ENCODE peak calls at places on chromosomes 4 and X, in four cellular contexts. R is GM23338, L is fibroblast of lung, F is stomach. T is an unnamed sample.

GRCh38 chr4:173169428-173170209 is 1.0 kb downstream of the GALNT7 start:
- DNase-seq in R (peak), L (peak), F (peak), T (peak)

GRCh38 chr4:123876640-123877039 is 480.0 kb downstream of the SPRY1 start:
- DNase-seq in R (no peak), L (peak), F (no peak), T (no peak)

GRCh38 chr4:123017636-123018390 is 95.4 kb upstream of the NUDT6 start:
- DNase-seq in R (no peak), L (peak), F (no peak), T (no peak)

GRCh38 chrX:24718771-24719170 is 25.1 kb downstream of the POLA1 start:
- DNase-seq in R (no peak), L (no peak), F (no peak), T (no peak)

GRCh38 chr4:145179201-145179860 is 1.1 kb downstream of the OTUD4 start:
- DNase-seq in R (peak), L (peak), F (peak), T (peak)

GRCh38 chr4:68430337-68430736 is 16.9 kb upstream of the TMPRSS11E start:
- DNase-seq in R (no peak), L (no peak), F (no peak), T (no peak)

GRCh38 chrX:143669395-143669794 is 33.5 kb upstream of the SLITRK4 start:
- DNase-seq in R (peak), L (no peak), F (no peak), T (no peak)

GRCh38 chr4:73187325-73187724 is 71.3 kb downstream of the ANKRD17 start:
- DNase-seq in R (peak), L (peak), F (no peak), T (no peak)

GRCh38 chrX:8235026-8235425 is 64.0 kb upstream of the VCX2 start:
- DNase-seq in R (no peak), L (peak), F (no peak), T (no peak)

GRCh38 chrX:78997870-78998558 is 52.8 kb downstream of the P2RY10 start:
- DNase-seq in R (peak), L (no peak), F (no peak), T (no peak)

GRCh38 chr4:29653221-29653620 is 1066.9 kb upstream of the PCDH7 start:
- DNase-seq in R (peak), L (no peak), F (no peak), T (no peak)

GRCh38 chr4:150960818-150961217 is 54.3 kb downstream of the LRBA start:
- DNase-seq in R (peak), L (no peak), F (peak), T (peak)

GRCh38 chrX:16970977-16971376 is 24.5 kb downstream of the REPS2 start:
- DNase-seq in R (no peak), L (peak), F (no peak), T (no peak)

GRCh38 chrX:139823806-139824205 is 109.0 kb downstream of the ATP11C start:
- DNase-seq in R (no peak), L (peak), F (no peak), T (no peak)

GRCh38 chrX:13688772-13689518 is at the start of gene RAB9A:
- DNase-seq in R (peak), L (peak), F (peak), T (peak)

GRCh38 chr4:70651864-70652506 is 14.3 kb downstream of the JCHAIN start:
- DNase-seq in R (peak), L (peak), F (no peak), T (no peak)

GRCh38 chrX:77785400-77785745 is 643 bp downstream of the ATRX start:
- DNase-seq in R (peak), L (peak), F (no peak), T (peak)

GRCh38 chrX:1587161-1587560 is 4.2 kb upstream of the AKAP17A start:
- DNase-seq in R (no peak), L (no peak), F (peak), T (no peak)

GRCh38 chr4:142353149-142353738 is 492.9 kb downstream of the INPP4B start:
- DNase-seq in R (peak), L (peak), F (no peak), T (no peak)

GRCh38 chrX:136608295-136608933 is 39.5 kb upstream of the CD40LG start:
- DNase-seq in R (peak), L (peak), F (peak), T (peak)

GRCh38 chr4:39516407-39516966 is 10.8 kb downstream of the UGDH start:
- DNase-seq in R (no peak), L (no peak), F (no peak), T (no peak)

GRCh38 chrX:30308263-30309138 is 689 bp downstream of the NR0B1 start:
- DNase-seq in R (peak), L (no peak), F (no peak), T (no peak)

GRCh38 chr4:43843501-43843900 is 605.1 kb downstream of the KCTD8 start:
- DNase-seq in R (peak), L (peak), F (no peak), T (no peak)

GRCh38 chr4:167779864-167780263 is 312.5 kb upstream of the ANXA10 start:
- DNase-seq in R (no peak), L (no peak), F (no peak), T (no peak)

GRCh38 chr4:39259571-39260330 is 77.4 kb downstream of the WDR19 start:
- DNase-seq in R (no peak), L (peak), F (no peak), T (no peak)

GRCh38 chr4:127709456-127709855 is 20.7 kb upstream of the SLC25A31 start:
- DNase-seq in R (no peak), L (peak), F (no peak), T (no peak)

GRCh38 chr4:112633477-112634235 is 3.1 kb downstream of the ZGRF1 start:
- DNase-seq in R (peak), L (peak), F (no peak), T (no peak)

GRCh38 chrX:137363559-137363958 is 202.4 kb upstream of the ZIC3 start:
- DNase-seq in R (peak), L (no peak), F (no peak), T (no peak)

DNA sequence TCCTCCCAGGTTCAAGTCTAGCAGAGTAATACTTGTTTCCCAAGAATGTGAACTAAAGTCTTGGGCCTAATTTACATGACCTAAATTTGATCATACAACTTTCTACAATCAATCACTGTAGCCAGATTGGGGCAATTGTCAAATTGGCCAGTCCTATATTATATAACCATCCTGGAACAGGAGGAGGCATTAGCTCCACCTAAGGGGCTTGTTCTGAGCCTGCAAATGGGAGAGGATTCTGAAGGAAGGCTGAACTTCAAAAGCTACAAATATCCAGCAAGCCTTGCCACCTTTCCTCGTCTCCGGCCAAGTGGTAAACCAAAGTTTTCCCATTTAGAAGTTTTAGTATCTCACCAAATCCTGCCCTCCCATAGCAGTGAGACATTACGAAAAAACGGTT is 1289.6 kb upstream of the TENM3 start:
- DNase-seq in R (peak), L (no peak), F (no peak), T (no peak)
- TF ChIP-seq CTCF in R (peak), L (no peak), F (no peak), T (no peak)

DNA sequence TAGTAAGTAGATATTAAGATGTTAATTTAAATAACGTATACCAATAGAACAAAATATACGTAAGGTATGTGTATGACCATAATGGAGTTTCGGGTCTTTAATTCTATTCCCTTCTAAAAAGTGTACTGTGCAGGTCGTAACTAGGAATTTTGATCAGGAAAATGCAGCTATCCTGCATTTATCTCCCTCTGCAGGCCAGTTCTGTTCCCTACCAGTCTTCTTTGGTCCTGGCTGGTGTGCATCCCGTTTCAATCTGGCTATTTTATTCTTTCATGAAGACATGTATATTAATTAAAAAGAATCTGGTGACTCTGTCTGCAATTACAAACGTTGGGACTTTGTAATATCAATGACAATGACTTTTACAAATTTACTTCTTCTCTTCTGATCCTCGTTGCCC is 534.1 kb upstream of the AADAT start:
- DNase-seq in R (peak), L (no peak), F (no peak), T (no peak)
- TF ChIP-seq CTCF in R (no peak), L (no peak), F (no peak), T (no peak)

DNA sequence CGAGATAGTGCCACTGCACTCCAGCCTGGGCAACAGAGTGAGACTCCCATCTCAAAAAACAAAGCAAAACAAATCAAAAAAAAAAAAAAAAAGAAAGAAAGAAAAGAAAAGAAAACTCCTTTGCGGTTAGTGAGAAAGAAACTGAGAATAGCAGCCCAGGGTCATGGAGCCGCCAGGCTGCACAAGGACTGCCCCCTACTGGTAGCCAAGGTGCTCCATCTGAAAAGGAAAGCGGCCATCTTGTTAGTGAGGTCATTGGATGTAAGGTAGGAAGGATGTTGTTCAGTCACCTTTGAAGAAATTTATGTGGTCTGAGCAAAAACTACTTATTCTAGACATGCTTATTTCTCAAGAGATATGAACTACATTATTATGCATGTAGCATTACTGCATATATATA is 660.6 kb upstream of the TENM3 start:
- DNase-seq in R (peak), L (no peak), F (no peak), T (no peak)
- TF ChIP-seq CTCF in R (peak), L (no peak), F (no peak), T (no peak)

GRCh38 chr4:8840816-8841455 is 30.7 kb downstream of the HMX1 start:
- DNase-seq in R (no peak), L (no peak), F (no peak), T (no peak)

GRCh38 chr4:8838296-8838695 is 33.3 kb downstream of the HMX1 start:
- DNase-seq in R (no peak), L (no peak), F (no peak), T (no peak)

GRCh38 chr4:8841678-8842268 is 29.9 kb downstream of the HMX1 start:
- DNase-seq in R (no peak), L (no peak), F (no peak), T (no peak)

GRCh38 chr4:8838911-8839431 is 32.7 kb downstream of the HMX1 start:
- DNase-seq in R (no peak), L (no peak), F (no peak), T (no peak)

GRCh38 chr4:8840006-8840793 is 31.4 kb downstream of the HMX1 start:
- DNase-seq in R (peak), L (no peak), F (no peak), T (no peak)
- TF ChIP-seq CTCF in R (peak), L (no peak), F (no peak), T (no peak)

DNA sequence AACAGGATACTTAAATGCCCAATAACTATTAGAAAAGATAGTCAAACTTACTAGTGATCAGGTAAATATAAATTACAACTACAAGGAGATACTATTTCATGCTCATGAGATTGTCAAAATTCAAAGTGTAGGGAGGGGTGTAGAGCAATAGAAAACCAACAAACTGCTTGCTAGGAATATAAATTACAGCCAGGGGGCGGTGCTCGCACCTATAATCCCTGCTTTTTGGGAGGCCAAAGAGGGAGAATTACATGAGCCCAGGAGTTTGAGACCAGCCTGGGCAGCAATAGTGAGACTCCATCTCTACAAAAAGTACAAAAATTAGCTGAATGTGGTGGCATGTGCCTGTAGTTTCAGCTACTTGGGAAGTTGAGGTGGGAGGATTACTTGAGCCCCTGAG is 556.5 kb upstream of the NR3C2 start:
- DNase-seq in R (peak), L (no peak), F (no peak), T (peak)
- TF ChIP-seq CTCF in R (peak), L (peak), F (no peak), T (no peak)

DNA sequence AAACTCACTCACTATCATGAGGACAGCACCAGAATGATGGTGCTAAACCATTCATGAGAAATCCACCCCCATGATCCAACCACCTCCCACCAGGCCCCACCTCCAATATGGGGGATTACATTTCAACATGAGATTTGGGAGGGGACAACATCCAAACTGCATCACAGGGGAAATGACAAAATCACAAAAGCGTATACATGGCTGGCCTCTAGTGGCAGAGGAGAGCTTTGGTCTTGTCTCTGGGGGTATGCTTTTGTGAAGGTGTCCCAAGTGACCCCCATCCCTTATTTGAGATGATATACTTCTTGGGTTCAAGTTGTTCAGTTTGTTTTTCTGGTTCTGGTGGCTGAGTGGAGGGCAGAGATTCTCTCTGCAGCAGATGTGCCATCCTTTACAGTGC is 8.5 kb upstream of the SETD7 start:
- DNase-seq in R (peak), L (no peak), F (no peak), T (no peak)
- TF ChIP-seq CTCF in R (peak), L (no peak), F (no peak), T (no peak)

DNA sequence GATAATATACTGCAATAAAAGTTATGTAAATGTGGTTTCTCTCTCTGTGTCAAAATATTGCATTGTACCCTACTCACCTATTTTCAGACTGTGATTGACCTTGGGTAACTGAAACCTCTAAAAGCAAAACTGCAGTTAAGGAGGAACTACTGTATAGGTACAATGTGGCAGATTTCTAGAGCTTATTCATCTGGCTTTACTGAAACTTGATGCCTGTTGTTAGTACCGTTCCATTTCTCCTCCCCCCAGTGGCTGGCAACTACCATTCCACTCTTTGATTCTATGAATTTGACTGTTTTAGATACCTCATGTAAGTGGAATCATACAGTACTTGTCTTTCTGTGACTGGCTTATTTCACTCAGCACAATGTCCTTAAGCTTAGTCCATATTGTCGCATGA is 61.9 kb downstream of the HOPX start:
- DNase-seq in R (peak), L (peak), F (no peak), T (no peak)
- TF ChIP-seq CTCF in R (no peak), L (no peak), F (no peak), T (no peak)

GRCh38 chr4:158891256-158891655 is 122.4 kb downstream of the FNIP2 start:
- DNase-seq in R (no peak), L (no peak), F (no peak), T (no peak)

GRCh38 chr4:158896459-158897238 is 127.8 kb downstream of the FNIP2 start:
- DNase-seq in R (no peak), L (no peak), F (no peak), T (no peak)

GRCh38 chr4:158890294-158890693 is 121.5 kb downstream of the FNIP2 start:
- DNase-seq in R (no peak), L (no peak), F (no peak), T (no peak)

GRCh38 chr4:158894826-158895225 is 126.0 kb downstream of the FNIP2 start:
- DNase-seq in R (no peak), L (no peak), F (no peak), T (no peak)

DNA sequence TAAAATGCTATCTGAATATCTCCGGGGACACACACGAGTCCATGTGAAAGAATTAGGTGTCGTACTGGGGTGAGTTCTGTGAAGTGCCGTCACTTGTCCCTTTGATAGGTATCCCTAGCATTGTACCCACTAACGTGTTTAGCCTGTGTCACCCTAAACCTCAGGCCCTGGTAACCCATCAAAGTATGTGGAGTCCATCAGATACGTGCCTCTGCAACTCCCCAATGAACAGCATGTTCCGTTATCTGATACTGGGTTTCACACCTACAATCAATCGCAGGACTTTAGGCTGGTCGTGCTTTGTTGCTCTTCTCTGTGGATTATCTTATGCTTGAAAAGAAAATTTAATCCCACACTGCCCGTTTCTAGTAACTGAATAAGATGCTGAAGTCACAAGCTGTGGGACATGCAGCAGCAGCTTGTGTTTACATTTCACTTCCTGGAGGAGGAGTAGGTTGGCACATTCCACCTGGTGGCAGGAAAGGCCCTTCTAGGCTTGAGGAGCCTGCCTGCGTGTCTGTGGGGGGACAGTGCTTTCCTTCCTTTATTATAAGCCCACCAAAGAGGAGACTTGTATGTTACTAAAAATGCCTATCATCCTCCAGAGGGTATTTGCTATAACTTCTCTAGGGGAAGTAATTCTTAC is 127.1 kb downstream of the FNIP2 start:
- DNase-seq in R (peak), L (peak), F (peak), T (peak)
- TF ChIP-seq CTCF in R (peak), L (no peak), F (no peak), T (no peak)

GRCh38 chr4:89534356-89534755 is 226.8 kb upstream of the GPRIN3 start:
- DNase-seq in R (no peak), L (no peak), F (no peak), T (no peak)

GRCh38 chr4:89531932-89532640 is 224.5 kb upstream of the GPRIN3 start:
- DNase-seq in R (no peak), L (no peak), F (no peak), T (no peak)

GRCh38 chr4:89528525-89529133 is 221.0 kb upstream of the GPRIN3 start:
- DNase-seq in R (no peak), L (no peak), F (no peak), T (no peak)
- TF ChIP-seq CTCF in R (no peak), L (no peak), F (no peak), T (no peak)

GRCh38 chrX:115642895-115643530 is 82.0 kb downstream of the PLS3 start:
- DNase-seq in R (peak), L (peak), F (peak), T (peak)
- TF ChIP-seq CTCF in R (peak), L (peak), F (peak), T (peak)

T was measured in Calu3.